ENCODE peak calls at places on chromosomes 3 and 15, in eight cellular contexts. E is stomach, Q is brain microvascular endothelial cell, A is mesenchymal stem cell, F is heart left ventricle, V is transverse colon, G is endodermal cell, X is uterus. H is an unnamed sample.

GRCh38 chr15:70318594-70318993 is 220.9 kb upstream of the TLE3 start:
- DNase-seq in E (no peak), Q (peak), A (no peak), F (no peak), V (no peak), G (no peak), X (no peak), H (no peak)

GRCh38 chr15:72764656-72765055 is 18.9 kb downstream of the ADPGK start:
- DNase-seq in E (no peak), Q (no peak), A (no peak), F (no peak), V (no peak), G (no peak), X (no peak), H (no peak)

GRCh38 chr3:128875556-128876120 is 3.8 kb upstream of the ACAD9 start:
- DNase-seq in E (peak), Q (peak), A (peak), F (peak), V (peak), G (peak), X (no peak), H (no peak)

GRCh38 chr3:29889230-29889629 is 608.4 kb downstream of the RBMS3 start:
- DNase-seq in E (no peak), Q (peak), A (no peak), F (no peak), V (no peak), G (no peak), X (no peak), H (no peak)

GRCh38 chr15:57367556-57367955 is 8.7 kb upstream of the CGNL1 start:
- DNase-seq in E (no peak), Q (no peak), A (no peak), F (no peak), V (no peak), G (no peak), X (no peak), H (no peak)

GRCh38 chr3:57729339-57730039 is 26.6 kb upstream of the SLMAP start:
- DNase-seq in E (no peak), Q (no peak), A (no peak), F (no peak), V (no peak), G (no peak), X (no peak), H (no peak)

GRCh38 chr15:85582719-85583089 is 202.3 kb downstream of the AKAP13 start:
- DNase-seq in E (peak), Q (no peak), A (peak), F (peak), V (peak), G (no peak), X (peak), H (no peak)

GRCh38 chr15:62112616-62113593 is 46.1 kb downstream of the C2CD4A start:
- DNase-seq in E (peak), Q (peak), A (peak), F (no peak), V (peak), G (no peak), X (no peak), H (no peak)

GRCh38 chr15:80712956-80713355 is 17.8 kb downstream of the ABHD17C start:
- DNase-seq in E (no peak), Q (no peak), A (no peak), F (no peak), V (no peak), G (no peak), X (no peak), H (no peak)

GRCh38 chr3:39850707-39851014 is 41.3 kb downstream of the MYRIP start:
- DNase-seq in E (no peak), Q (no peak), A (no peak), F (no peak), V (no peak), G (no peak), X (no peak), H (no peak)

GRCh38 chr3:87873136-87873535 is 185.7 kb downstream of the CGGBP1 start:
- DNase-seq in E (no peak), Q (peak), A (no peak), F (no peak), V (no peak), G (no peak), X (no peak), H (no peak)

GRCh38 chr15:75172168-75172841 is 29.4 kb upstream of the C15orf39 start:
- DNase-seq in E (no peak), Q (no peak), A (peak), F (no peak), V (no peak), G (no peak), X (no peak), H (no peak)

GRCh38 chr3:126983653-126984390 is 907 bp downstream of the PLXNA1 start:
- DNase-seq in E (no peak), Q (no peak), A (peak), F (no peak), V (peak), G (peak), X (peak), H (no peak)

GRCh38 chr3:11601446-11602241 is 42.1 kb downstream of the VGLL4 start:
- DNase-seq in E (peak), Q (peak), A (peak), F (peak), V (no peak), G (peak), X (peak), H (no peak)

GRCh38 chr3:141994856-141995255 is 118.4 kb downstream of the ATP1B3 start:
- DNase-seq in E (no peak), Q (no peak), A (no peak), F (no peak), V (no peak), G (no peak), X (no peak), H (no peak)

GRCh38 chr15:48522911-48523310 is 122.6 kb downstream of the FBN1 start:
- DNase-seq in E (no peak), Q (no peak), A (no peak), F (no peak), V (no peak), G (no peak), X (no peak), H (no peak)

GRCh38 chr3:160806094-160806493 is 50.1 kb downstream of the PPM1L start:
- DNase-seq in E (no peak), Q (no peak), A (no peak), F (no peak), V (no peak), G (no peak), X (no peak), H (no peak)

GRCh38 chr15:96171271-96171739 is 159.2 kb upstream of the NR2F2 start:
- DNase-seq in E (no peak), Q (no peak), A (no peak), F (no peak), V (no peak), G (peak), X (no peak), H (no peak)

GRCh38 chr3:17672506-17672905 is 69.9 kb downstream of the TBC1D5 start:
- DNase-seq in E (no peak), Q (no peak), A (no peak), F (no peak), V (no peak), G (no peak), X (no peak), H (no peak)

GRCh38 chr3:30347679-30348216 is 258.7 kb upstream of the TGFBR2 start:
- DNase-seq in E (no peak), Q (peak), A (peak), F (no peak), V (no peak), G (no peak), X (no peak), H (no peak)

GRCh38 chr3:150146891-150147761 is 176.4 kb upstream of the PFN2 start:
- DNase-seq in E (no peak), Q (peak), A (peak), F (peak), V (peak), G (no peak), X (peak), H (no peak)

GRCh38 chr3:105559856-105560255 is 193.1 kb downstream of the ALCAM start:
- DNase-seq in E (no peak), Q (no peak), A (peak), F (no peak), V (no peak), G (no peak), X (no peak), H (no peak)

GRCh38 chr3:196134691-196135090 is 52.8 kb upstream of the TFRC start:
- DNase-seq in E (no peak), Q (no peak), A (no peak), F (no peak), V (no peak), G (no peak), X (no peak), H (no peak)

GRCh38 chr3:100615684-100616083 is 6.3 kb downstream of the ADGRG7 start:
- DNase-seq in E (no peak), Q (peak), A (no peak), F (no peak), V (no peak), G (no peak), X (no peak), H (no peak)

GRCh38 chr15:63514533-63514943 is 10.1 kb downstream of the USP3 start:
- DNase-seq in E (no peak), Q (no peak), A (peak), F (no peak), V (no peak), G (no peak), X (no peak), H (no peak)

GRCh38 chr3:43581343-43581742 is 40.5 kb downstream of the ANO10 start:
- DNase-seq in E (no peak), Q (no peak), A (no peak), F (no peak), V (no peak), G (no peak), X (no peak), H (no peak)

GRCh38 chr3:141876891-141877561 is 583 bp downstream of the ATP1B3 start:
- DNase-seq in E (peak), Q (no peak), A (peak), F (peak), V (peak), G (peak), X (peak), H (peak)

DNA sequence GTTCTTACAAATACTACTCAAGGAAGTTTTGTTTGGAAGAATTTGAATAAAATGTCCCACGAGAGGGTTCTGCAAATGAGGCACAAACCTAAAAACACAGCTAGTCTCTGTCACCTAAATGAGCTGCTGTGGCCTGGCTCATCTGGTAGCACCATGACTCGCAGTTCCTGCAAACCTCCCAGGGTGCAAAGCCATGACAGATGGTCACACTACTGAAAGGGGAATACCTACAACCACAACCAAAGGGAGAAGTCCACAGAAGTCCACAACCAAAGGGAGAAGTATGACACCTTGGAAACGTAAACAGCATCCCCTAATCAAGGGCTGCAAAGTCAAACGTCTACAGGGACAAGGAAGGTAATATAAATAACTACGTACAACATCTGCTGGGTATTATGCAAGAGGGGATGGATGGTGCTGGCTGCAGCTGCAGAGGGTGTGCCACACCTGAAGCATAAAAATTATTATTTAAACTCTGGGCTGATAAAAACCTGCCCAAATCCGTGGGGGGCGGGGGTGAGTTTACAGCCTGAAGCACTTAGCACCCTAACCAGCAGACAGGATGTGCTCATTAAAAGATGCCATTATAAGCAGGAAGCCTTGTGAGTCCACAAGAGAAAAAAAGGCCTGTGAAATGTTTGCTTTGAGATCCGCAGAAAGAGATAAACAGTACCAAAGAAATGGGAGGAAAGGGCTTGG is 184.0 kb downstream of the MAGI1 start:
- DNase-seq in E (no peak), Q (no peak), A (peak), F (no peak), V (peak), G (peak), X (no peak), H (no peak)
- H3K27ac ChIP-seq in E (no peak), Q (no peak), A (no peak), F (no peak), V (peak), G (no peak), X (no peak), H (peak)

DNA sequence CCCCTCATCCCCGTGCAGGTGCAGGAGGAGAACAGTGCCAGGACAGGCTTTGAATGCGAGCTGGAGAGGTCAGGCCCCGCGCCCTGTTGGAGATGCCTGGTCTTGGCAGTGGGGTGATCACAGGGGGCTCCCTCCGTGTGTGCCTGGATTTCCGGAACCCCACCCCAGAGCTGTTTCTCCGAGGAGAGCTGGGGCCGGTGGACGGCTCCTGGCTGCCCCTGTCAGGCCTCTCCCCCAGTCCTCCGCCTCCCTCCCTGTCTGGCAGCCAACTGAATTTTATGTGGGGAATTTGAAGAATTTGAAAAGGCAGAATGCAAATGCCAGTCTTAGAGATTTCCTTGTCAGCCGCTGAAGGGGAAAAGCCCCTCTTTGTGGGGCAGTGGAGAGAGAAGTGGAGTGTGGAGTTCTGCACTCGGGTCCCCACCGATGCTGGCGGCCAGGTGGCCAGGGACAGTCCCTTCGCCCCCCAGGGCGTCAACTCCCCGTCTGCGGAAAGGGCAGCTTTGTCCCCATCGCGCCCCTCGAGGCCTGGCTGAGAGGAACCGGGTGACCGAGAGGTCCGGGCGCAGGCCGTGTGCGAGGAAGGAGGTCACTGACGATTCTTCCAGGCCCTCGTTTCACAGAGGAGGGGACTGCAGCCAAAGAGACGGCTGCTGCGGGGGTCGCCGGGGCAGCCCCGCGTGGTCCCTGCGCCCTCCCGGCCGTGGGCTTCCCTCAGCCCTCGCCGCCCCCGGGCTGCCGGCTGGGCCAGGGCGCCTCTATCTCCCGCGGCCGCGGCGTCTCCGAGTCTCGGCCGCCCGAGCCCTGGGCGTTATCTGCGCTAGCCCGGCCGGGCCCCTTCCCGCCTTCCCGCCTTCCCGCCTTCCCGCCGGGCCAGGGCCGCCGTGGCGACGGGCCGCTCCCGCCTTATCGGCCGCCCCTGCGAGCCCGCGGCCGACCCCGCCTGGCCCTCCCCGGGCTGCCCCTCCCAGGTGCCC is 56.0 kb upstream of the LCTL start:
- DNase-seq in E (no peak), Q (no peak), A (no peak), F (no peak), V (no peak), G (peak), X (no peak), H (no peak)
- H3K27ac ChIP-seq in E (no peak), Q (no peak), A (no peak), F (peak), V (peak), G (peak), X (peak), H (no peak)

DNA sequence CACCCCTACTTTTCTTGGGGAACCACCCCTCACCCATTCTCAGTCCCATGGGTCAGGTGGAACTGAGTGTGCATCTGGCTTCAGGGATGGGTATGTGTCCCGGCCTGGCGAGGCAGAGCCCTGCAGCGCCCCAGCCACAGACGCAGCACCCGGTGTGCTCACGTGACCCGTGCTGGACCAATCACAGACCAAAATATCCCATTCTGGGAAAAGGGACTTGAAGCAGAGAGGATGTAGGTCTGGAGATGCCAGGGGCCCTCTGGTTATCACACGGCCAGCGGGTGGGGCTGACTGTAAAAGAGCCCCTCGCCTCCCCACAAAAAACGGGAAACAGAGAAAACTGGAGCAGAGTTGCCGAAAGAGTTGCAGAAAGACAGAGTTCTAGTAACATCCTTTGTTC is 138.0 kb upstream of the RAD18 start:
- DNase-seq in E (no peak), Q (no peak), A (no peak), F (no peak), V (no peak), G (peak), X (no peak), H (no peak)
- H3K27ac ChIP-seq in E (no peak), Q (no peak), A (no peak), F (no peak), V (no peak), G (peak), X (no peak), H (no peak)

GRCh38 chr15:53114960-53115359 is 324.8 kb upstream of the ONECUT1 start:
- DNase-seq in E (no peak), Q (no peak), A (no peak), F (no peak), V (peak), G (no peak), X (no peak), H (no peak)
- H3K27ac ChIP-seq in E (no peak), Q (no peak), A (no peak), F (no peak), V (peak), G (no peak), X (no peak), H (no peak)

H was measured in suprapubic skin.